ENCODE peak calls at places on chromosomes 3 and 15, in five cellular contexts. K is transverse colon, F is stomach, I is GM12878, C is sigmoid colon. Y is an unnamed sample.

GRCh38 chr3:72054976-72055375 is 270.0 kb upstream of the PROK2 start:
- DNase-seq in C (no peak), I (no peak), K (no peak), F (no peak), Y (no peak)

GRCh38 chr3:12579919-12580318 is 23.0 kb downstream of the MKRN2 start:
- DNase-seq in C (no peak), F (no peak), I (no peak), K (no peak), Y (no peak)

GRCh38 chr3:168341965-168342719 is 246.4 kb upstream of the GOLIM4 start:
- DNase-seq in F (no peak), I (no peak), K (peak; percentile 7), C (no peak), Y (no peak)

GRCh38 chr3:184391266-184391665 is 11.4 kb downstream of the CHRD start:
- DNase-seq in F (no peak), C (no peak), I (no peak), K (no peak), Y (no peak)

GRCh38 chr15:39684215-39684614 is 98.4 kb downstream of the FSIP1 start:
- DNase-seq in C (no peak), I (no peak), K (no peak), F (no peak), Y (no peak)

GRCh38 chr3:15983232-15983631 is 185.5 kb upstream of the ANKRD28 start:
- DNase-seq in F (no peak), I (no peak), C (no peak), K (no peak), Y (no peak)

GRCh38 chr3:188752850-188753249 is 418.9 kb upstream of the TPRG1 start:
- DNase-seq in F (no peak), K (no peak), I (no peak), C (no peak), Y (no peak)

GRCh38 chr3:39141211-39141995 is 12.0 kb downstream of the CSRNP1 start:
- DNase-seq in I (no peak), F (peak; percentile 91), K (peak; percentile 91), C (peak; percentile 72), Y (peak; percentile 88)

GRCh38 chr15:89851665-89852341 is 37.2 kb upstream of the ANPEP start:
- DNase-seq in I (peak; percentile 30), C (no peak), K (no peak), F (no peak), Y (no peak)

GRCh38 chr3:107810195-107811071 is 280.4 kb downstream of the CD47 start:
- DNase-seq in C (no peak), F (no peak), K (no peak), I (peak; percentile 8), Y (no peak)
- TF ChIP-seq POLR2AphosphoS5 in C (no peak), F (no peak), K (no peak), I (no peak), Y (no peak)

DNA sequence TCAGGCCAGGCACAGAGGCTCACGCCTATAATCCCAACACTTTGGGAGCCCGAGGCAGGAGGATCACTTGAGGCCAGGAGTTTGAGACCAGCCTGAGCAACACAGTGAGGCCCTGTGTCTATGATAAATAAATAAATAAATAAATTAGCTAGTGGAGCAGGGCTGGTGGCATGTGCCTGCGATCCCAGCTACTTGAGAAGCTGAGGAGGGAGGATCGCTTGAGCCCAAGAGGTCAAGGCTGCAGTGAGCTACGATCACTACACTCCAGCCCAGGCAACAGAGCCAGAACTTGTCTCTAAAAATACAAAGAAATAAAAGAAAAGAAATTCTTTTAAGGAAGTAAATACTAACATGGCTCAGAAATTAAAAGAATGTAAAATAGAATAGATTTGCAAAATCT is 91.8 kb downstream of the LIPC start:
- DNase-seq in K (no peak), I (no peak), C (no peak), F (no peak), Y (no peak)
- H3K27ac ChIP-seq in K (no peak overlapping the region), I (no peak overlapping the region), C (no peak overlapping the region), F (no peak overlapping the region), Y (no peak overlapping the region)

GRCh38 chr3:4999626-5000184 is 20.5 kb downstream of the BHLHE40 start:
- DNase-seq in C (peak; percentile 61), K (no peak), I (no peak), F (no peak), Y (no peak)
- TF ChIP-seq EP300 in C (no peak), K (no peak), I (no peak), F (no peak), Y (no peak)

GRCh38 chr15:66496951-66497501 is 536 bp downstream of the SNAPC5 start:
- DNase-seq in K (peak; percentile 11), I (no peak), C (no peak), F (no peak), Y (no peak)

GRCh38 chr15:66497502-66498455 is at the start of gene SNAPC5:
- DNase-seq in K (peak; percentile 98), F (peak; percentile 99), C (peak; percentile 97), I (peak; percentile 72), Y (peak; percentile 98)

GRCh38 chr15:66502491-66502890 is 2.2 kb downstream of the RPL4 start:
- DNase-seq in I (no peak), C (no peak), K (no peak), F (no peak), Y (no peak)

GRCh38 chr15:66494262-66494661 is 3.3 kb downstream of the SNAPC5 start:
- DNase-seq in C (no peak), I (no peak), K (no peak), F (no peak), Y (no peak)

GRCh38 chr15:66498501-66499386 is 1.2 kb upstream of the SNAPC5 start:
- DNase-seq in K (no peak), F (no peak), C (no peak), I (no peak), Y (no peak)
- TF ChIP-seq POLR2AphosphoS5 in K (no peak), F (no peak), C (no peak), I (peak; percentile 55), Y (no peak)

GRCh38 chr15:101136381-101137268 is 115.2 kb downstream of the CHSY1 start:
- DNase-seq in I (no peak), C (no peak), F (no peak), K (no peak), Y (no peak)

GRCh38 chr15:101135532-101136166 is 116.2 kb downstream of the CHSY1 start:
- DNase-seq in K (peak; percentile 41), C (no peak), I (peak; percentile 84), F (no peak), Y (no peak)

GRCh38 chr15:101133751-101134261 is 118.0 kb downstream of the CHSY1 start:
- DNase-seq in C (no peak), F (no peak), I (no peak), K (no peak), Y (no peak)

GRCh38 chr15:101133181-101133460 is 118.7 kb downstream of the CHSY1 start:
- DNase-seq in K (no peak), C (no peak), I (no peak), F (no peak), Y (no peak)

DNA sequence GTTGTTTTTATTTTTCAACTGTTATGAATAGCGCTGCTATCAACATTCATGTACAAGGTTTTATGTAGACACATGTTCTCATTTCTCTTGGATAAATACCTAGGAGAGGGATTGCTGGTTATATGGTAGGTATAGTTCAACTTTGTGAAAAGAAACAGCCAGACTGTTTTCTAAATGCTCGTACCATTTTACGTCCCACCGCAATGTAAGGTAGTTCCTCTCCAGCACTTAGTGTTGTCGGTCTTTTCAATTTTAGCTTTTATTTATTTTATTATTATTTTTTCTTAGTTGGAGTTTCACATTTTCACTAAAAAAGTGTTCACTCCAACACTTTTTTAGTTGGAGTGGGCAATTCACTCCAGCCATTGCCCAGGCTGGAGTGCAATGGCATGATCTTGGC is 117.1 kb downstream of the CHSY1 start:
- DNase-seq in K (no peak), F (no peak), I (no peak), C (no peak), Y (no peak)
- H3K27ac ChIP-seq in K (no peak overlapping the region), F (no peak overlapping the region), I (no peak overlapping the region), C (no peak overlapping the region), Y (no peak overlapping the region)

GRCh38 chr3:179473565-179473964 is 22.3 kb upstream of the GNB4 start:
- DNase-seq in I (no peak), C (no peak), K (no peak), F (no peak), Y (no peak)

GRCh38 chr3:179474480-179474879 is 23.2 kb upstream of the GNB4 start:
- DNase-seq in I (no peak), C (no peak), K (no peak), F (no peak), Y (no peak)

GRCh38 chr3:179476215-179476614 is 24.9 kb upstream of the GNB4 start:
- DNase-seq in I (no peak), F (no peak), K (no peak), C (no peak), Y (no peak)
- TF ChIP-seq EP300 in I (no peak), F (no peak), K (no peak), C (no peak), Y (no peak)

GRCh38 chr3:144364797-144365196 is 393.2 kb downstream of the DIPK2A start:
- DNase-seq in I (no peak), C (no peak), F (no peak), K (no peak), Y (no peak)
- TF ChIP-seq POLR2AphosphoS5 in I (no peak), C (no peak), F (no peak), K (no peak), Y (no peak)

Y was measured in suprapubic skin.